ENCODE peak calls at places on chromosomes 16 and 17, in nine cellular contexts. V is left ventricle myocardium inferior, I is uterus, H is HCT116, P is PC-9, J is heart right ventricle, X is brain microvascular endothelial cell, N is thoracic aorta, L is esophagus squamous epithelium. W is an unnamed sample. For H3K36me3, the result is how much of the 10 kb centered on the place peaks cover.

GRCh38 chr16:78896280-78896679 is 704.3 kb downstream of the MAF start:
- DNase-seq in P (no peak), N (no peak), L (no peak), V (no peak), J (no peak), X (no peak), H (no peak), I (no peak), W (no peak)

GRCh38 chr16:30095166-30096078 is 591 bp downstream of the YPEL3 start:
- DNase-seq in L (no peak), P (no peak), V (no peak), H (no peak), J (no peak), X (no peak), N (no peak), I (no peak), W (no peak)

GRCh38 chr17:78601577-78602190 is 24.5 kb upstream of the DNAH17 start:
- DNase-seq in V (no peak), X (no peak), P (no peak), J (no peak), N (no peak), I (no peak), H (no peak), L (no peak), W (no peak)

GRCh38 chr16:89944773-89945172 is 3.8 kb upstream of the DEF8 start:
- DNase-seq in V (no peak), I (no peak), N (no peak), L (no peak), X (no peak), J (no peak), H (no peak), P (no peak), W (no peak)

GRCh38 chr17:40425741-40426140 is 8.0 kb upstream of the TOP2A start:
- DNase-seq in V (no peak), H (no peak), P (no peak), L (no peak), J (no peak), I (no peak), X (no peak), N (no peak), W (peak)

GRCh38 chr17:28620010-28620409 is 6.0 kb upstream of the RSKR start:
- DNase-seq in H (no peak), P (no peak), X (no peak), I (no peak), N (no peak), V (no peak), L (no peak), J (no peak), W (no peak)

GRCh38 chr16:75687361-75687760 is 10.6 kb upstream of the CPHXL2 start:
- DNase-seq in V (no peak), N (no peak), P (no peak), X (no peak), L (no peak), H (no peak), I (no peak), J (no peak), W (no peak)

GRCh38 chr16:23432176-23433128 is 20.5 kb downstream of the COG7 start:
- DNase-seq in J (no peak), I (no peak), H (no peak), V (no peak), X (no peak), N (no peak), L (no peak), P (no peak), W (no peak)

GRCh38 chr17:62750502-62751349 is 57.4 kb downstream of the MARCHF10 start:
- DNase-seq in I (peak), J (no peak), X (no peak), V (no peak), L (no peak), P (no peak), H (no peak), N (no peak), W (no peak)

GRCh38 chr16:24975428-24975889 is 39.7 kb downstream of the ARHGAP17 start:
- DNase-seq in N (no peak), I (no peak), H (no peak), V (no peak), L (no peak), J (no peak), X (no peak), P (peak), W (no peak)

GRCh38 chr16:74936902-74937560 is 47.9 kb downstream of the WDR59 start:
- DNase-seq in P (peak), I (no peak), L (no peak), J (no peak), H (no peak), X (peak), V (no peak), N (no peak), W (peak)

GRCh38 chr16:82667437-82667836 is 40.7 kb downstream of the CDH13 start:
- DNase-seq in H (no peak), L (no peak), P (no peak), X (no peak), I (no peak), J (no peak), V (no peak), N (no peak), W (no peak)

GRCh38 chr17:77125432-77125901 is 15.3 kb upstream of the SEC14L1 start:
- DNase-seq in J (no peak), L (no peak), I (no peak), X (peak), P (peak), N (no peak), H (peak), V (no peak), W (no peak)

GRCh38 chr17:17254026-17254425 is 17.1 kb upstream of the FLCN start:
- DNase-seq in N (no peak), V (no peak), J (no peak), L (no peak), P (no peak), H (no peak), I (no peak), X (no peak), W (no peak)

GRCh38 chr16:72042157-72042660 is 12.1 kb upstream of the HP start:
- DNase-seq in L (no peak), N (no peak), I (no peak), V (no peak), P (peak), H (no peak), X (no peak), J (no peak), W (no peak)

GRCh38 chr17:37605813-37606505 is 3.3 kb downstream of the SYNRG start:
- DNase-seq in I (no peak), V (no peak), N (no peak), L (no peak), X (no peak), P (no peak), H (no peak), J (no peak), W (no peak)

GRCh38 chr17:15451681-15452080 is 15.7 kb downstream of the CDRT4 start:
- DNase-seq in J (no peak), P (no peak), I (no peak), N (no peak), H (no peak), V (no peak), X (peak), L (no peak), W (no peak)

GRCh38 chr16:79816081-79816497 is 215.6 kb upstream of the MAF start:
- DNase-seq in X (no peak), P (no peak), I (peak), L (no peak), N (no peak), H (no peak), V (peak), J (peak), W (no peak)

GRCh38 chr17:69223809-69224208 is 4.8 kb downstream of the ABCA10 start:
- DNase-seq in I (no peak), J (no peak), N (no peak), X (peak), L (no peak), P (no peak), H (no peak), V (no peak), W (no peak)

GRCh38 chr17:78359216-78359935 is 501 bp downstream of the SOCS3 start:
- DNase-seq in L (no peak), H (no peak), J (no peak), I (no peak), N (no peak), P (no peak), X (no peak), V (peak), W (peak)

GRCh38 chr16:13906426-13907089 is 13.4 kb upstream of the ERCC4 start:
- DNase-seq in J (no peak), L (no peak), I (no peak), V (no peak), P (no peak), N (no peak), X (no peak), H (no peak), W (no peak)

GRCh38 chr17:16997514-16998429 is 25.9 kb upstream of the TNFRSF13B start:
- DNase-seq in X (peak), V (no peak), L (no peak), P (no peak), I (no peak), H (no peak), N (no peak), J (no peak), W (no peak)

GRCh38 chr17:71176315-71176714 is 944.5 kb upstream of the SOX9 start:
- DNase-seq in V (no peak), L (no peak), N (no peak), X (no peak), I (no peak), J (no peak), H (no peak), P (no peak), W (no peak)

GRCh38 chr17:20226814-20227482 is 217.8 kb downstream of the SPECC1 start:
- DNase-seq in I (peak), X (peak), N (peak), L (no peak), P (peak), H (peak), V (peak), J (peak), W (peak)

GRCh38 chr16:73214825-73215481 is 167.0 kb upstream of the ZFHX3 start:
- DNase-seq in N (no peak), X (peak), H (no peak), V (no peak), P (no peak), J (no peak), I (peak), L (no peak), W (no peak)

DNA sequence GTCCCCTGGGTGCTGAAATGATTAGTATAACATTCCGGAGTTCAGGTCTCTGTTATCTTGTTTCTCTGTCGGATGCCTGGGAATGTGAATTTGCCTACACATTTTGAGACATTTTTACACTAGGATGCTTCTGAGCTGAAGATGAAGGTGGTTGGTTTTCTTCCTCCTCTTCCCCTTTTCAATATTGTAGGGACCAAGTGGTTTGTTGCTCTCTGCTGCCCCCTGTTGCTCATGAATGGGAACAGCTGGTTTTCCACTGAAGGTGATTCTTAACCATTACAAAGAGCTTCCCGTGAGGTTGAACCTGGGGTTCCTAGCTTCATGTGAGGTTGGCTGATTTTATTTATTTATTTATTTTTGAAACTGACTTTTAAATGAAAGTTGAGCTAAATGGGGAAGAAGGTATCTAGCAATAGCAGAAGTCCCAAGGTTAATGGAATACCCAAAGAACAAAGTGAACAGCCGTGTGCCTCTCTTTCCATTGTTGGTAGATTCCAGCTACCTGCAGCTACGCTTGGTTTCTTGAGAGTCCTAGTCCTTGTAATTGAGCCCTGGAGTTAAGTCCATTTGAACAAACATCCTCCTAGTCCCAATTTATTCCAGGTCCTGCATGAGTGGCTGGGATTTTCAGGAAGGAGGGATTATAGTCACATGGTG is 983.9 kb upstream of the EEF2KMT start:
- DNase-seq in I (no peak), N (no peak), P (no peak), X (no peak), L (no peak), J (peak), V (no peak), H (no peak), W (no peak)
- TF ChIP-seq CTCF in I (no peak), N (no peak), P (peak), X (peak), L (peak), J (peak), V (peak), H (peak), W (no peak)

GRCh38 chr16:87065781-87066694 is 251.2 kb downstream of the C16orf95 start:
- DNase-seq in P (no peak), X (no peak), J (no peak), N (no peak), L (no peak), V (no peak), H (no peak), I (no peak), W (no peak)
- H3K27ac ChIP-seq in P (no peak), X (peak), J (no peak), N (peak), L (no peak), V (no peak), H (no peak), I (no peak), W (peak)

GRCh38 chr16:69941251-69942098 is 9.7 kb upstream of the CLEC18A start:
- DNase-seq in I (no peak), N (no peak), V (no peak), J (no peak), L (no peak), P (no peak), H (no peak), X (no peak), W (no peak)

GRCh38 chr16:69940676-69941075 is 10.5 kb upstream of the CLEC18A start:
- DNase-seq in V (no peak), P (no peak), J (no peak), L (no peak), X (no peak), H (no peak), N (no peak), I (no peak), W (peak)

GRCh38 chr16:69938981-69939820 is 11.9 kb upstream of the CLEC18A start:
- DNase-seq in X (no peak), P (no peak), V (no peak), N (no peak), I (no peak), J (no peak), L (no peak), H (no peak), W (no peak)

GRCh38 chr16:69942099-69942491 is 9.0 kb upstream of the CLEC18A start:
- DNase-seq in V (no peak), X (no peak), N (no peak), L (no peak), P (no peak), I (no peak), H (no peak), J (no peak), W (peak)

DNA sequence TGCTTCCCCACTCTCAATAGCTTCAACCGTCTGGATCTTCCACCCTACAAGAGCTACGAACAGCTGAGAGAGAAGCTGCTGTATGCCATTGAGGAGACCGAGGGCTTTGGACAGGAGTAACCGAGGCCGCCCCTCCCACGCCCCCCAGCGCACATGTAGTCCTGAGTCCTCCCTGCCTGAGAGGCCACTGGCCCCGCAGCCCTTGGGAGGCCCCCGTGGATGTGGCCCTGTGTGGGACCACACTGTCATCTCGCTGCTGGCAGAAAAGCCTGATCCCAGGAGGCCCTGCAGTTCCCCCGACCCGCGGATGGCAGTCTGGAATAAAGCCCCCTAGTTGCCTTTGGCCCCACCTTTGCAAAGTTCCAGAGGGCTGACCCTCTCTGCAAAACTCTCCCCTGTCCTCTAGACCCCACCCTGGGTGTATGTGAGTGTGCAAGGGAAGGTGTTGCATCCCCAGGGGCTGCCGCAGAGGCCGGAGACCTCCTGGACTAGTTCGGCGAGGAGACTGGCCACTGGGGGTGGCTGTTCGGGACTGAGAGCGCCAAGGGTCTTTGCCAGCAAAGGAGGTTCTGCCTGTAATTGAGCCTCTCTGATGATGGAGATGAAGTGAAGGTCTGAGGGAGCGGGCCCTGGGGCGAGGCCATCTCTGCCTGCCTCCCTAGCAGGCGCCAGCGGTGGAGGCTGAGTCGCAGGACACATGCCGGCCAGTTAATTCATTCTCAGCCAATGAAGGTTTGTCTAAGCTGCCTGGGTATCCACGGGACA is 11.1 kb upstream of the CLEC18A start:
- DNase-seq in X (no peak), P (no peak), J (no peak), V (no peak), H (no peak), L (no peak), I (no peak), N (no peak), W (peak)
- H3K36me3 ChIP-seq in X (under half), P (under half), J (under half), V (half or more), H (under half), L (under half), I (under half), N (under half), W (half or more)

GRCh38 chr17:58308173-58308984 is 20.2 kb downstream of the TSPOAP1 start:
- DNase-seq in J (no peak), V (no peak), H (no peak), L (no peak), N (no peak), X (no peak), I (peak), P (no peak), W (peak)
- TF ChIP-seq CTCF in J (peak), V (peak), H (peak), L (no peak), N (no peak), X (peak), I (no peak), P (peak), W (no peak)

GRCh38 chr17:34755371-34755770 is 176.0 kb downstream of the TMEM132E start:
- DNase-seq in L (no peak), H (no peak), I (no peak), V (no peak), P (no peak), J (no peak), N (no peak), X (no peak), W (no peak)
- H3K27ac ChIP-seq in L (no peak), H (no peak), I (no peak), V (no peak), P (no peak), J (no peak), N (no peak), X (no peak), W (no peak)

W was measured in tibial artery.